ENCODE peak calls at places on chromosomes 5 and 9, in seven cellular contexts. T is tibial artery, Q is ovary, D is BJ, S is gastrocnemius medialis, A is psoas muscle, H is GM23248. I is an unnamed sample.
A peak's percentile ranks its signal among the peaks of the same experiment; 100 is the strongest.

GRCh38 chr5:171367424-171368370 is 20.0 kb upstream of the NPM1 start:
- DNase-seq in T (no peak), Q (no peak), D (no peak), S (no peak), A (no peak), H (peak; percentile 40), I (no peak)

GRCh38 chr9:91809581-91810285 is 140.3 kb downstream of the ROR2 start:
- DNase-seq in T (no peak), Q (no peak), D (no peak), S (no peak), A (no peak), H (peak; percentile 89), I (peak; percentile 73)

GRCh38 chr9:135087489-135087791 is at the start of gene OLFM1:
- DNase-seq in T (peak; percentile 71), Q (peak; percentile 77), D (no peak), S (peak; percentile 52), A (peak; percentile 79), H (peak; percentile 90), I (peak; percentile 91)

GRCh38 chr9:133838859-133839507 is 100.8 kb upstream of the SARDH start:
- DNase-seq in T (no peak), Q (no peak), D (no peak), S (no peak), A (no peak), H (no peak), I (no peak)

GRCh38 chr5:136769900-136770684 is 404.7 kb upstream of the TRPC7 start:
- DNase-seq in T (peak; percentile 70), Q (no peak), D (no peak), S (peak; percentile 39), A (peak; percentile 57), H (peak; percentile 83), I (peak; percentile 84)

GRCh38 chr5:160009591-160009989 is 651 bp downstream of the TTC1 start:
- DNase-seq in T (no peak), Q (no peak), D (no peak), S (no peak), A (no peak), H (peak; percentile 34), I (no peak)

GRCh38 chr9:34047864-34048729 is 590 bp downstream of the UBAP2 start:
- DNase-seq in T (no peak), Q (peak; percentile 64), D (no peak), S (peak; percentile 54), A (peak; percentile 40), H (peak; percentile 62), I (peak; percentile 55)

GRCh38 chr5:180026320-180026719 is 45.2 kb downstream of the RNF130 start:
- DNase-seq in T (no peak), Q (no peak), D (no peak), S (peak; percentile 26), A (no peak), H (peak; percentile 20), I (no peak)

GRCh38 chr9:11457809-11458785 is 845.3 kb upstream of the PTPRD start:
- DNase-seq in T (no peak), Q (no peak), D (no peak), S (no peak), A (no peak), H (no peak), I (no peak)

GRCh38 chr9:120892177-120892747 is 15.3 kb upstream of the PHF19 start:
- DNase-seq in T (no peak), Q (no peak), D (no peak), S (no peak), A (no peak), H (no peak), I (no peak)

GRCh38 chr5:151239237-151239861 is 13.6 kb upstream of the GM2A start:
- DNase-seq in T (peak; percentile 65), Q (peak; percentile 87), D (no peak), S (peak; percentile 60), A (peak; percentile 82), H (peak; percentile 79), I (peak; percentile 86)

GRCh38 chr9:36874261-36874660 is 159.8 kb downstream of the PAX5 start:
- DNase-seq in T (no peak), Q (no peak), D (no peak), S (no peak), A (no peak), H (no peak), I (peak; percentile 16)

GRCh38 chr5:147887026-147887627 is 8.6 kb downstream of the SCGB3A2 start:
- DNase-seq in T (no peak), Q (no peak), D (no peak), S (no peak), A (no peak), H (peak; percentile 52), I (no peak)

GRCh38 chr5:58886315-58887207 is 303.7 kb downstream of the RAB3C start:
- DNase-seq in T (peak; percentile 62), Q (peak; percentile 60), D (peak; percentile 2), S (peak; percentile 70), A (peak; percentile 56), H (peak; percentile 76), I (peak; percentile 66)

GRCh38 chr5:141363952-141364660 is at the start of gene PCDHGA5:
- DNase-seq in T (no peak), Q (no peak), D (no peak), S (no peak), A (no peak), H (no peak), I (no peak)

GRCh38 chr5:141362719-141363118 is 1.2 kb upstream of the PCDHGA5 start:
- DNase-seq in T (no peak), Q (no peak), D (no peak), S (no peak), A (no peak), H (no peak), I (no peak)

GRCh38 chr5:141359790-141360426 is at the start of gene PCDHGB2:
- DNase-seq in T (no peak), Q (no peak), D (no peak), S (no peak), A (no peak), H (peak; percentile 44), I (no peak)

GRCh38 chr5:141356950-141357349 is 2.1 kb downstream of the PCDHGA4 start:
- DNase-seq in T (no peak), Q (no peak), D (no peak), S (no peak), A (no peak), H (no peak), I (no peak)

DNA sequence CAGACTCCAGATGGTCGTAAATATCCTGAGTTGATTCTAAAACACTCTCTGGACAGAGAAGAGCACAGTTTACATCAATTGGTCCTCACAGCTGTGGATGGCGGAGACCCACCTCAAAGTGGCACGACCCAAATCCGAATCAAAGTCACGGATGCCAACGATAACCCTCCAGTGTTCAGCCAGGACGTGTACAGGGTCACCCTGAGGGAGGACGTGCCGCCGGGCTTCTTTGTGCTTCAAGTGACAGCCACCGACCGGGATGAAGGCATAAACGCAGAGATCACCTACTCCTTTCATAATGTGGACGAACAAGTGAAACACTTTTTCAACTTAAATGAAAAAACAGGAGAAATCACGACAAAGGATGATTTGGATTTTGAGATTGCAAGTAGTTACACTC is 891 bp downstream of the PCDHGB2 start:
- DNase-seq in T (no peak), Q (no peak), D (no peak), S (no peak), A (no peak), H (no peak), I (no peak)
- H3K36me3 ChIP-seq in T (peaks cover 37% of the 10 kb centered on the region), Q (no peaks in the 10 kb centered on the region), D (no peaks in the 10 kb centered on the region), S (no peaks in the 10 kb centered on the region), A (no peaks in the 10 kb centered on the region), H (no peaks in the 10 kb centered on the region), I (no peaks in the 10 kb centered on the region)

DNA sequence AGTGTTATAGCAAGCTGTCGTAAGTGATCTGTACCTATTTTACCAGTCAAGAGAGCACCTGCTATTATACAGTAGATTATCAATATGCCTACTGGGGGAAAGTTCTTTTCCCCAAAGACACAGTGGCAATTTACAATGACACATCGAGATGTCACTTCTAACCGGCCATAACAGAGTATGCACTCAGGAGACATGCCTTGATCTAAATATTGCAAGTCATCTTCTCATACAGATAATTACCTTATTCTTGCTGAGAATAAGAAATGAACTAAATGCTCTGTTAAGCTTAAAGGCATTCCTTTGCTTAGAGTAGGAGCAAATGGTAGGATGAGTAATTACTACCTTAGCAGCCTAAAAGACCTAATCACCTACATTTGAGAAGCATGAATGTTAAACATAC is 71.6 kb downstream of the PKD2L2 start:
- DNase-seq in T (no peak), Q (no peak), D (no peak), S (no peak), A (no peak), H (no peak), I (no peak)
- H3K36me3 ChIP-seq in T (peaks cover 11% of the 10 kb centered on the region), Q (no peaks in the 10 kb centered on the region), D (peaks cover 1% of the 10 kb centered on the region), S (peaks cover 4% of the 10 kb centered on the region), A (no peaks in the 10 kb centered on the region), H (peaks cover 23% of the 10 kb centered on the region), I (peaks cover 5% of the 10 kb centered on the region)

GRCh38 chr5:157306690-157307089 is 40.8 kb downstream of the CYFIP2 start:
- DNase-seq in T (no peak), Q (no peak), D (no peak), S (no peak), A (no peak), H (no peak), I (no peak)
- H3K36me3 ChIP-seq in T (no peaks in the 10 kb centered on the region), Q (no peaks in the 10 kb centered on the region), D (peaks cover 1% of the 10 kb centered on the region), S (no peaks in the 10 kb centered on the region), A (no peaks in the 10 kb centered on the region), H (no peaks in the 10 kb centered on the region), I (no peaks in the 10 kb centered on the region)

GRCh38 chr5:112862085-112862484 is 998 bp downstream of the SRP19 start:
- DNase-seq in T (no peak), Q (no peak), D (no peak), S (no peak), A (no peak), H (peak; percentile 12), I (no peak)
- H3K36me3 ChIP-seq in T (peaks cover 16% of the 10 kb centered on the region), Q (no peaks in the 10 kb centered on the region), D (peaks cover 7% of the 10 kb centered on the region), S (peaks cover 30% of the 10 kb centered on the region), A (peaks cover 3% of the 10 kb centered on the region), H (peaks cover 33% of the 10 kb centered on the region), I (no peaks in the 10 kb centered on the region)

DNA sequence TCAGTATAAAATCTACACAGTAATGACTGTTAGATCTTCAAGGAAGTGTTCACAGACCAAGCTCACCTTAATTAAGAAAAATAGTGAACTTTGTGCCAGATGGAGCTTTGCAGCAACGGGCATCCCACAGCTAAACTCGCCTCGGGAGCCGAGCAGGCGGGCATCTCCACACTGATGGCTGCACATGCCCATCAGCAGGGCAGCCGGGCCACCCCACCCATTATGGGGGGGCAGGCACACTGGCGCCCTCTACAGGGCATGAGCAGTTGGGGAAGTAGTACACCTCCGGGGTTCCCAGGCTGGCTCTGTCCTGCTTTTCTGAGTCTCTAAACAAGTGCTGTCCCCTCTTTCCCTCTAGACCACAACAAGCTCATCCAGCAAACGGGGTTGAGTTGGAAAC is 21.6 kb downstream of the ANKS6 start:
- DNase-seq in T (no peak), Q (no peak), D (no peak), S (no peak), A (no peak), H (peak; percentile 52), I (peak; percentile 69)
- H3K36me3 ChIP-seq in T (peaks cover 36% of the 10 kb centered on the region), Q (no peaks in the 10 kb centered on the region), D (peaks cover 18% of the 10 kb centered on the region), S (peaks cover 28% of the 10 kb centered on the region), A (peaks cover 7% of the 10 kb centered on the region), H (peaks cover 22% of the 10 kb centered on the region), I (peaks cover 11% of the 10 kb centered on the region)

GRCh38 chr9:132616725-132617124 is 34.3 kb downstream of the BARHL1 start:
- DNase-seq in T (no peak), Q (no peak), D (no peak), S (no peak), A (no peak), H (no peak), I (no peak)

GRCh38 chr9:132627120-132627519 is 42.7 kb downstream of the DDX31 start:
- DNase-seq in T (no peak), Q (no peak), D (no peak), S (no peak), A (no peak), H (no peak), I (no peak)

GRCh38 chr9:132627594-132627993 is 42.2 kb downstream of the DDX31 start:
- DNase-seq in T (no peak), Q (no peak), D (no peak), S (no peak), A (no peak), H (no peak), I (no peak)

GRCh38 chr9:132622144-132622543 is 39.7 kb downstream of the BARHL1 start:
- DNase-seq in T (no peak), Q (no peak), D (no peak), S (no peak), A (no peak), H (peak; percentile 5), I (no peak)
- H3K36me3 ChIP-seq in T (peaks cover 60% of the 10 kb centered on the region), Q (no peaks in the 10 kb centered on the region), D (peaks cover 5% of the 10 kb centered on the region), S (peaks cover 54% of the 10 kb centered on the region), A (peaks cover 11% of the 10 kb centered on the region), H (peaks cover 17% of the 10 kb centered on the region), I (peaks cover 12% of the 10 kb centered on the region)